ENCODE peak calls at places on chromosomes 12 and 14, in ten cellular contexts. L, W, Q, P, J, E, C, T, V and X are unnamed samples.

GRCh38 chr12:96714199-96714598 is 192.9 kb upstream of the NEDD1 start:
- DNase-seq in W (no peak), T (no peak), V (no peak), L (no peak), C (no peak), Q (no peak), E (no peak), P (no peak), J (no peak), X (no peak)

GRCh38 chr12:120639771-120640721 is at the start of gene CABP1:
- DNase-seq in V (no peak), J (peak; percentile 60), Q (no peak), W (no peak), P (peak; percentile 64), E (peak; percentile 85), L (peak; percentile 37), C (no peak), T (peak; percentile 85), X (no peak)

GRCh38 chr12:112303004-112303403 is 79.2 kb downstream of the HECTD4 start:
- DNase-seq in V (peak; percentile 86), P (no peak), J (no peak), L (no peak), T (no peak), E (no peak), W (no peak), Q (no peak), C (no peak), X (no peak)

GRCh38 chr14:94132285-94132887 is 3.0 kb upstream of the IFI27L2 start:
- DNase-seq in T (peak; percentile 80), C (peak; percentile 79), E (peak; percentile 74), L (peak; percentile 13), W (no peak), P (peak; percentile 73), V (peak; percentile 45), Q (no peak), J (no peak), X (peak; percentile 41)

GRCh38 chr12:3658327-3659163 is 94.4 kb downstream of the CRACR2A start:
- DNase-seq in W (no peak), C (no peak), L (no peak), E (peak; percentile 61), J (no peak), T (peak; percentile 76), Q (no peak), P (peak; percentile 49), V (no peak), X (peak; percentile 10)

GRCh38 chr14:35949933-35950332 is 123.8 kb downstream of the BRMS1L start:
- DNase-seq in L (no peak), P (no peak), W (no peak), J (no peak), V (peak; percentile 14), T (peak; percentile 62), E (peak; percentile 17), C (no peak), Q (no peak), X (no peak)

GRCh38 chr14:99579903-99580570 is 24.0 kb downstream of the CCDC85C start:
- DNase-seq in C (no peak), W (no peak), T (peak; percentile 65), Q (no peak), V (peak; percentile 97), E (peak; percentile 85), L (no peak), P (no peak), J (no peak), X (no peak)

GRCh38 chr14:96630281-96630680 is 128.1 kb downstream of the PAPOLA start:
- DNase-seq in J (no peak), T (no peak), Q (no peak), E (no peak), V (no peak), P (no peak), C (peak; percentile 10), L (no peak), W (no peak), X (no peak)

GRCh38 chr12:101116911-101117310 is 93.1 kb downstream of the SLC5A8 start:
- DNase-seq in V (no peak), E (no peak), J (no peak), T (no peak), L (no peak), C (no peak), P (no peak), W (no peak), Q (no peak), X (no peak)

GRCh38 chr12:19945559-19946485 is 422.5 kb upstream of the PDE3A start:
- DNase-seq in W (no peak), C (no peak), T (no peak), P (no peak), V (peak; percentile 68), E (no peak), J (no peak), Q (no peak), L (no peak), X (no peak)

GRCh38 chr14:104387385-104388010 is 192.1 kb upstream of the C14orf180 start:
- DNase-seq in J (no peak), E (no peak), V (no peak), P (no peak), W (no peak), Q (no peak), C (peak; percentile 43), T (no peak), L (no peak), X (no peak)

GRCh38 chr12:89353188-89353822 is 1.0 kb upstream of the DUSP6 start:
- DNase-seq in L (no peak), C (peak; percentile 72), V (peak; percentile 78), P (peak; percentile 92), Q (peak; percentile 78), T (peak; percentile 87), W (no peak), E (peak; percentile 92), J (peak; percentile 79), X (no peak)

DNA sequence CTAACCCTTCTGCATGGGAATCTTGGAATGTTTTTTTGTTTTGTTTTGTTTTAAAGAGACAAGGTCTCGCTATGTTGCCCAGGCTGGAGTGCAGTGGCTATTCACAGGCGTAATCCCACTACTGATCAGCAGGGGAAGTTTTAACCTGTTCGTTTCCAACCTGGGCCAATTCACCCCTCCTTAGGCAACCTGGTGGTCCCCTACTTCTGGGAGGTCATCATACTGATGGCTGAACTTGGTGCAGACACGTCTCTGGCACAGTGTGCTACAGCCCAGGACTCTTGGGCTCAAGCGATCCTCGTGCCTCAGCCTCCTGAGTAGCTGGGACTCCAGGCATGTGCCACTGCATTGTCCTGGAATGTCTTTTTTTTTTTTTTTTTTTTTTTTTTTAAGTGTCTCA is 48.9 kb upstream of the ISM2 start:
- DNase-seq in J (no peak), L (no peak), W (no peak), V (no peak), T (no peak), E (no peak), C (no peak), P (no peak), Q (no peak), X (no peak)
- TF ChIP-seq CTCF in J (no peak), L (no peak), W (no peak), V (no peak), T (peak; percentile 21), E (no peak), C (no peak), P (no peak), Q (no peak), X (no peak)

GRCh38 chr12:64253356-64253755 is 31.3 kb upstream of the KICS2 start:
- DNase-seq in C (no peak), J (no peak), V (no peak), P (no peak), W (no peak), E (no peak), L (no peak), Q (no peak), T (no peak), X (no peak)
- H3K4me3 ChIP-seq in C (no peak overlapping the region), J (no peak overlapping the region), V (no peak overlapping the region), P (no peak overlapping the region), W (no peak overlapping the region), E (no peak overlapping the region), L (no peak overlapping the region), Q (no peak overlapping the region), T (no peak overlapping the region), X (no peak overlapping the region)

GRCh38 chr12:27279836-27280235 is 35.8 kb downstream of the STK38L start:
- DNase-seq in T (no peak), V (peak; percentile 33), E (no peak), C (no peak), W (no peak), L (no peak), J (no peak), P (peak; percentile 77), Q (no peak), X (peak; percentile 30)
- TF ChIP-seq CTCF in T (no peak), V (no peak), E (no peak), C (no peak), W (no peak), L (no peak), J (no peak), P (no peak), Q (no peak), X (no peak)

GRCh38 chr12:15787801-15788200 is 1.4 kb downstream of the EPS8 start:
- DNase-seq in Q (no peak), T (no peak), P (no peak), C (no peak), J (no peak), L (no peak), V (no peak), E (no peak), W (no peak), X (no peak)
- H3K4me3 ChIP-seq in Q (peak overlapping the region; percentile 93), T (peak overlapping the region; percentile 75), P (peak overlapping the region; percentile 60), C (no peak overlapping the region), J (peak overlapping the region; percentile 97), L (no peak overlapping the region), V (peak overlapping the region; percentile 97), E (peak overlapping the region; percentile 76), W (peak overlapping the region; percentile 85), X (no peak overlapping the region)

GRCh38 chr12:108559748-108560147 is 1.2 kb downstream of the SART3 start:
- DNase-seq in E (no peak), T (no peak), Q (no peak), W (no peak), J (no peak), L (no peak), P (peak; percentile 33), C (no peak), V (no peak), X (no peak)
- TF ChIP-seq CTCF in E (no peak), T (no peak), Q (no peak), W (no peak), J (no peak), L (no peak), P (no peak), C (no peak), V (no peak), X (no peak)

GRCh38 chr12:7989827-7990491 is 42.6 kb upstream of the FOXJ2 start:
- DNase-seq in T (no peak), C (peak; percentile 58), V (no peak), L (peak; percentile 27), Q (peak; percentile 32), E (peak; percentile 71), P (peak; percentile 95), J (peak; percentile 65), W (peak; percentile 16), X (peak; percentile 94)

GRCh38 chr12:7995266-7995963 is 37.1 kb upstream of the FOXJ2 start:
- DNase-seq in J (peak; percentile 82), W (peak; percentile 61), E (peak; percentile 90), V (peak; percentile 88), T (peak; percentile 84), C (peak; percentile 95), L (peak; percentile 65), Q (peak; percentile 69), P (peak; percentile 89), X (peak; percentile 96)

DNA sequence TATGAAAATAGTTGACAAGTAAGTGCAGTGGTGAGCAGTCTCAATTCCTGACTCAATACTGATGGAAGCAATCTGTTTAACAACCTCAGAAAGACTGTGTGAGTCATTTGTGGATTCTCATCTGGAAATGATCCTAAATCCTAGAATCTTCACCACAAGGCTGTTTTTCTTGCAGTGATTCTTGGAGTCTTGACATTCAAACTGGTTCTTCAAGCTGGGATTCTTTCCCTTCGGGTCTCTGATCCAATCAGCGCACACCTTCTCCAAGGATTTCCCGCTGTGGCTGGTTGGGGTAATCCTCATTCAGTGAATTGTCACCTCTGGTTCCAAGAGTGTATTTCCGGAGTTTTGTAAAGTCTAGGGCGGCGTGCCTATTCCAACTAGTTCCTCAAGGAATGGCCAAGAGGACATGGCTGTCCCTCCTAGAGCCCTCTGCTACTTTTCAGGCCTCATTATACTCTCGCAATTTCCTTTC is 37.7 kb upstream of the FOXJ2 start:
- DNase-seq in C (no peak), P (no peak), Q (no peak), W (no peak), J (no peak), V (peak; percentile 95), E (peak; percentile 62), T (peak; percentile 15), L (no peak), X (no peak)
- H3K4me3 ChIP-seq in C (no peak overlapping the region), P (no peak overlapping the region), Q (no peak overlapping the region), W (no peak overlapping the region), J (no peak overlapping the region), V (no peak overlapping the region), E (no peak overlapping the region), T (no peak overlapping the region), L (no peak overlapping the region), X (no peak overlapping the region)